ENCODE peak calls at places on chromosomes 3 and 15, in six cellular contexts. D is heart right ventricle, Q is A549, K is endodermal cell, H is K562, C is left lung. U is an unnamed sample.

GRCh38 chr3:121989943-121990342 is 32.1 kb downstream of the ILDR1 start:
- DNase-seq in H (no peak), D (no peak), C (no peak), K (peak), Q (peak), U (no peak)

GRCh38 chr3:123859177-123859576 is 25.0 kb downstream of the MYLK start:
- DNase-seq in Q (no peak), C (no peak), K (no peak), D (no peak), H (no peak), U (no peak)

GRCh38 chr3:156816091-156816793 is 9.9 kb upstream of the LEKR1 start:
- DNase-seq in K (peak), C (peak), D (peak), H (no peak), Q (peak), U (peak)

GRCh38 chr3:15148614-15149013 is 49.7 kb upstream of the RBSN start:
- DNase-seq in K (peak), C (no peak), D (no peak), Q (peak), H (peak), U (no peak)

GRCh38 chr3:99394831-99395733 is 243.3 kb upstream of the COL8A1 start:
- DNase-seq in C (no peak), H (no peak), D (no peak), Q (no peak), K (no peak), U (no peak)

GRCh38 chr3:129576514-129577345 is 29.7 kb downstream of the PLXND1 start:
- DNase-seq in Q (no peak), H (no peak), C (no peak), K (no peak), D (peak), U (peak)

GRCh38 chr15:89436560-89437311 is 59.6 kb downstream of the RHCG start:
- DNase-seq in Q (peak), C (no peak), D (no peak), K (peak), H (no peak), U (no peak)

GRCh38 chr3:18432752-18433151 is 7.6 kb upstream of the SATB1 start:
- DNase-seq in D (no peak), K (no peak), H (no peak), C (no peak), Q (no peak), U (no peak)

GRCh38 chr15:74302821-74303359 is 64.6 kb downstream of the CYP11A1 start:
- DNase-seq in D (peak), H (peak), K (peak), Q (peak), C (peak), U (no peak)

GRCh38 chr15:76285241-76285825 is 25.9 kb downstream of the ETFA start:
- DNase-seq in D (no peak), C (no peak), Q (peak), H (no peak), K (no peak), U (no peak)

GRCh38 chr15:55827204-55827603 is 84.3 kb upstream of the PRTG start:
- DNase-seq in K (no peak), D (no peak), H (no peak), C (no peak), Q (no peak), U (no peak)

DNA sequence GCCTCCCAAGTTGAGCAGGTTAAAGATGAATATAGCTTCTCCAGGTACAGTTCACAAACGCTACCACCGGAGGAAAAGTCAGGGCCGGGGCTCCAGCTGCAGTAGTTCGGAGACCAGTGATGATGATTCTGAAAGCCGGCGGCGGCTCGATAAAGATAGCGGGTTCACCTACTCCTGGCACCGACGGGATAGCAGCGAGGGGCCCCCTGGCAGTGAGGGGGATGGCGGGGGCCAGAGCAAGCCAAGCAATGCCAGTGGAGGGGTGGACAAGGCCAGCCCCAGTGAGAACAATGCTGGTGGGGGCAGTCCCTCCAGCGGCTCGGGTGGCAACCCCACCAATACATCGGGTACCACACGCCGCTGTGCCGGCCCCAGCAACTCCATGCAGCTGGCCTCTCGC is 61.4 kb downstream of the SNRK start:
- DNase-seq in H (no peak), C (no peak), Q (no peak), D (no peak), K (no peak), U (no peak)
- H3K4me3 ChIP-seq in H (no peak), C (no peak), Q (no peak), D (no peak), K (no peak), U (no peak)

DNA sequence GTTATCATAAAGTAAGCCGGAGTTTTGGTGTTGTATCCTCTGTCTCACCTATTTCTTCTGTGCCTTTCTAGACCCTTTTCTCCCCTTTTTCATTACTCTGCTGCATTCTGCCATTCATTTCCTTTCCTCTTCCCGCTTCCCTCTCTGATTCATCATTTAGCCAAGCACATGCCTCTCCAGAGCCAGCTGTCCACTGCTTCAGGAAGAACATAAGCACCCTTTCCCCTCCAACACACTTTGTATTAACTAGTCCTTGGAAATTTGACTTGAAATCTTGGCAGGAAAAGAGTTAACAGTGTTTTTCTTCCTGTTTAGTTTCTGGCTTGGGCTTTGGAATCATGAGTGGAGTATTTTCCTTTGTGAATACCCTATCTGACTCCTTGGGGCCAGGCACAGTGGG is 9.7 kb downstream of the APH1B start:
- DNase-seq in C (no peak), K (no peak), Q (no peak), D (no peak), H (no peak), U (no peak)
- H3K27ac ChIP-seq in C (no peak), K (no peak), Q (no peak), D (no peak), H (no peak), U (no peak)

DNA sequence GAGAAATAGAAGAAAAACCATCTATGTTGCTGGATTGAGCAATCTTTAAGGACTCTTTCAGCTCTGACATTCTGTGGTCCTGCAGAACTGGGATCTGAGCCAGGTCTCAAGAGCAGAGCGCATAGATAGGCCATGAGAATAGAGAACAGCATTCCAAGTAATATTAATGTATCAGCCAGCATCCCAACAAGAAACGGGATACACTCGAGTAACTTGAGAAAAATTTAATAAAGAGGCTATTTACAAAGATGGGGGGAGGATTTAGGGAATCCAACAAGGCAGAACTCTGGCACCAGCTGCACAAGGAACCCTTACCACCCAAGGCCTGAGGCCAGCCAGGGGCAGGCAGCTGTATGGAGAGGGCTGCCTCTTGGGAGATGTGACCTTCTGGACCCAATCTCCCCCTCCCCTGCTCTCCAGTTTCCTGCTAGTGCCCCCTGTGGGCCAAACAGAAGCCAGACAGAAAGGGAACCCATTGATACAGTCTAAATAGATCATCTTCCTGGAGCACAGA is 8.2 kb downstream of the TMOD2 start:
- DNase-seq in D (peak), C (no peak), Q (no peak), K (peak), H (peak), U (peak)
- TF ChIP-seq CTCF in D (no peak), C (no peak), Q (no peak), K (peak), H (peak), U (no peak)

GRCh38 chr3:53379898-53380297 is 32.6 kb upstream of the DCP1A start:
- DNase-seq in H (no peak), D (no peak), K (no peak), Q (no peak), C (no peak), U (no peak)

GRCh38 chr3:53382106-53382505 is 34.8 kb upstream of the DCP1A start:
- DNase-seq in K (no peak), Q (peak), D (no peak), H (no peak), C (no peak), U (no peak)

DNA sequence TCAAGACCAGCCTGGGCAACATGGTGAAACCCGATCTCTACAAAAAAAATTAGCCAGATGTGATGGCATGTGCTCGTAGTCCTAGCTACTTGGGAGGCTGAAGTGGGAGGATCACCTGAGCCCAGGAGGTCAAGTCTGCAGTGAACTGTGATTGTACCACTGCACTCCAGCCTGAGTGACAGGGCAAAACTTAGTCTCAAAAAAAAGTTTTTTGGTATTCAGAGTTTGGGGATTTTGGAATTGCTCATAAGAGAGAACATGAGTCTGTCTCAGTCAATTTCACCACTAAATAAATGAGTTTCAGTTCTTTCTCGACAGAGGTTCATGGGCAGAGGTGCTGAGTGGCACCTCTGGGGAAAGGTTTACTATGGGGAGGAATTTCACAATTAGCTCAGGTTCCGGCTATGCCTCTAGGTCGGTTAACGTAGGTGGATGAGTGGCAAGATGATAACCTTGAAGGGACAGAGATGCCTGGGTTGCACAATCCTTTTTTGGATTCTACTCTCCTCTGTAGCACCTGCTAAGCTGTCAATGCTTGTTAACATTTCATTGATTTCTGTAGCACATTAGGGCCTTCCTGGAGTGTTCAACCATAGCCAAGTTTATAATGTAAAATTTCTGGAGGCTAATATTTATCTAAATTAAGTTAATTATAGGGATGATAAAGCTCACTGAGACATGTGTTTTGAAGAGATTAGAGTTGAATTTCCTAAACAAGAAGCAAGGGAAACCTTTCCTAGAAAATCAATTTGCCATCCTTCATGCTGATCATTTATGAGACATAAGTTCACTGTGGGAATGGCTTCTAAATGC is 37.3 kb upstream of the DCP1A start:
- DNase-seq in D (no peak), H (no peak), C (no peak), K (no peak), Q (no peak), U (no peak)
- H3K4me3 ChIP-seq in D (no peak), H (no peak), C (no peak), K (no peak), Q (no peak), U (no peak)

DNA sequence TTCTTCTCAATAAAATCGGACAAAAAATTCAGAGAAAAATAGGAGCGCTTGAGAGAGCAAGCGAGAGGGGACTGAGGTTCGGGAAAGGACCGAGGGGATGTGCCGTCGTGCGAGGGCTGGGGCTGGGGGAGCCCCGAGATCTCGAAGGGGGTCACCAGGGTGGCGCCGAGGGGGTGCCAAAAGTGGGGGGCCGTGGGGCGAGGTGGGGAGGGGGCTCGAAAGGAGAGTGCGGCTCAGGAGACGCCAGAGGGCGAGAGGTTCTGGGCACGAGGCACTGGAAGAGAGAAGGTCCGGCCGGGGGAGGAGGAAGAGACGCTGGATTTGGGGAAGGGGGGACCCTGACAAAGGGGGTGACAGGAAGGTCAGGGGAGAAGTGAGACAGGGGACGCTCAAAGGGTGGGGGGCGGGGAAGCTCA is 783 bp downstream of the IGF2BP2 start:
- DNase-seq in K (peak), H (peak), D (peak), Q (no peak), C (peak), U (peak)
- H3K27ac ChIP-seq in K (peak), H (peak), D (peak), Q (peak), C (peak), U (peak)

GRCh38 chr3:192207239-192207638 is 520.1 kb downstream of the FGF12 start:
- DNase-seq in K (no peak), H (no peak), C (no peak), Q (no peak), D (no peak), U (no peak)

GRCh38 chr3:192216067-192216466 is 511.3 kb downstream of the FGF12 start:
- DNase-seq in D (no peak), K (no peak), Q (no peak), H (no peak), C (no peak), U (no peak)

GRCh38 chr3:192207661-192208060 is 519.7 kb downstream of the FGF12 start:
- DNase-seq in D (peak), H (no peak), Q (no peak), K (no peak), C (no peak), U (no peak)

GRCh38 chr3:192212979-192213378 is 514.4 kb downstream of the FGF12 start:
- DNase-seq in C (peak), Q (no peak), K (no peak), H (no peak), D (no peak), U (no peak)

DNA sequence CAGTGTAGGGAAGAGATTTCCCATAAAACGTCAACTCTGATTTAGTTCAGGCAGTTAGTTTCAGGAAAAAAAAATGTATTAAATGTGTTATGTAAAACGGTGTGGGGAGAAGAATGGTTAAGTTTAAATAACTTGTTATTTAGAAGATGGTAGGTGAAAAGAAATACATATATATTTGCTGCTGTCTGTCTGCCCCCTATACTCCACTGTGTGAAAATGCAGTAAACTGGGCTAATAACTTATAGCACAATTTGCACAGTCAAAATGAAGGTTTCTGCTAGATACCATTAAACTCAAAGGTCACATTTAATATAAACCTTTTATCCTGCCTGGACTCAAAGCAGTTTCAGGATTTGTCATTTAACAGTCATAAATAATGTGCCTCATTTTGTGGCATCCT is 515.0 kb downstream of the FGF12 start:
- DNase-seq in Q (no peak), D (no peak), K (no peak), H (no peak), C (no peak), U (no peak)
- TF ChIP-seq CTCF in Q (no peak), D (no peak), K (peak), H (no peak), C (no peak), U (no peak)

DNA sequence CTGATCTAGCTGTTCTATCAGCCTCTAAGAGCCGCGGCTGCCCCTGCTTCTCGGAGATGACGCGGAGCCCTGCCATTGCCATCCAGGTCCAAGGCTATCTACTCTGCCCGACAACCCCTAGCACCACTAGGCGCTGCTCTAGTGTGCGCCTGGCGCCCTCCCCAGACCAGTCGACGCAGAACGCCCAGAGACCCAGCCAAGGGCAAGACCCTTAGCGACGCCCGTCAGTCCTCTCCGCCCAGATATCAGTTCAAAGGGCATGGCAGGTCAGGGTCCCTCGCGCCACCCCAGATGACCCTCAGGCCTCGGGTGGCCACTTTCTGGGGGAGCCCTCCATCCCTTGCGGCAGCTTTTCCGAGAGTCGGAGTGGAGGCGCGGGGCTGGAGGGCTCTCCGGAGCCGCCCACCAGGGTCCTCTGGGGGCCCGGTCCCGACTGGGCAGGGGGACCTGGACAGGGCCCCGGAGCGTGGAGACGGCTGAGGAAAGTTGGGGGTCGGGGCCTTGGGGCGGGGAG is 371 bp upstream of the CLSTN2 start:
- DNase-seq in Q (peak), K (peak), C (no peak), D (peak), H (no peak), U (peak)
- H3K4me3 ChIP-seq in Q (peak), K (peak), C (peak), D (peak), H (no peak), U (peak)

GRCh38 chr15:40767838-40768491 is 1.8 kb upstream of the C15orf62 start:
- DNase-seq in D (no peak), Q (no peak), K (no peak), C (no peak), H (no peak), U (no peak)
- H3K27ac ChIP-seq in D (no peak), Q (no peak), K (no peak), C (no peak), H (no peak), U (peak)

GRCh38 chr3:195103623-195104022 is 167.3 kb downstream of the XXYLT1 start:
- DNase-seq in H (no peak), K (no peak), Q (no peak), C (no peak), D (no peak), U (no peak)

GRCh38 chr3:195099976-195100755 is 170.8 kb downstream of the XXYLT1 start:
- DNase-seq in D (peak), C (no peak), Q (no peak), K (no peak), H (no peak), U (no peak)

GRCh38 chr3:195102609-195103467 is 168.1 kb downstream of the XXYLT1 start:
- DNase-seq in Q (peak), K (no peak), H (peak), D (no peak), C (no peak), U (peak)

GRCh38 chr3:195100903-195101591 is 169.9 kb downstream of the XXYLT1 start:
- DNase-seq in H (no peak), D (peak), Q (no peak), C (peak), K (no peak), U (no peak)

GRCh38 chr3:195101927-195102608 is 168.9 kb downstream of the XXYLT1 start:
- DNase-seq in H (no peak), Q (no peak), K (no peak), D (no peak), C (no peak), U (no peak)
- TF ChIP-seq CTCF in H (no peak), Q (no peak), K (no peak), D (no peak), C (no peak), U (no peak)